ENCODE peak calls at places on chromosomes 16 and 17, in four cellular contexts. D is CD8-positive, alpha-beta memory T cell; R is tibial artery; K is coronary artery. J is an unnamed sample.
A peak's percentile ranks its signal among the peaks of the same experiment; 100 is the strongest.

GRCh38 chr17:74519951-74520553 is 11.2 kb downstream of the CD300LB start:
- DNase-seq in D (no peak), R (peak; percentile 68), K (peak; percentile 26), J (no peak)

GRCh38 chr17:40309031-40309937 is at the start of gene RARA:
- DNase-seq in D (no peak), R (no peak), K (peak; percentile 76), J (no peak)

GRCh38 chr16:26816885-26817571 is 249.7 kb upstream of the C16orf82 start:
- DNase-seq in D (no peak), R (no peak), K (peak; percentile 57), J (no peak)

GRCh38 chr16:2019500-2019899 is at the start of gene NPW:
- DNase-seq in D (no peak), R (no peak), K (no peak), J (peak; percentile 70)

GRCh38 chr17:4998666-4999428 is 1.1 kb downstream of the KIF1C start:
- DNase-seq in D (peak; percentile 45), R (no peak), K (peak; percentile 72), J (no peak)

GRCh38 chr16:25174285-25174684 is 42.5 kb upstream of the AQP8 start:
- DNase-seq in D (no peak), R (no peak), K (no peak), J (no peak)

GRCh38 chr17:56994009-56994792 is 16.3 kb downstream of the SCPEP1 start:
- DNase-seq in D (no peak), R (no peak), K (no peak), J (no peak)

GRCh38 chr16:27253526-27253930 is 15.0 kb downstream of the NSMCE1 start:
- DNase-seq in D (no peak), R (no peak), K (no peak), J (peak; percentile 49)

GRCh38 chr17:47866941-47867340 is 16.0 kb upstream of the SP6 start:
- DNase-seq in D (no peak), R (no peak), K (no peak), J (no peak)

GRCh38 chr16:66459878-66460277 is 32.8 kb downstream of the BEAN1 start:
- DNase-seq in D (no peak), R (no peak), K (no peak), J (no peak)

GRCh38 chr17:31754239-31754945 is 104.7 kb downstream of the COPRS start:
- DNase-seq in D (no peak), R (no peak), K (no peak), J (no peak)

GRCh38 chr17:58538801-58539410 is 24.5 kb upstream of the MTMR4 start:
- DNase-seq in D (no peak), R (no peak), K (no peak), J (no peak)

GRCh38 chr16:71629617-71630016 is 3.6 kb downstream of the MARVELD3 start:
- DNase-seq in D (no peak), R (peak; percentile 31), K (no peak), J (no peak)

GRCh38 chr17:52145496-52145895 is 13.0 kb downstream of the CA10 start:
- DNase-seq in D (no peak), R (no peak), K (no peak), J (no peak)

GRCh38 chr17:38602862-38603785 is 2.6 kb downstream of the SRCIN1 start:
- DNase-seq in D (no peak), R (no peak), K (no peak), J (no peak)

GRCh38 chr17:38872671-38873385 is 3.0 kb downstream of the LASP1 start:
- DNase-seq in D (no peak), R (no peak), K (no peak), J (no peak)

GRCh38 chr17:76414334-76415295 is 30.2 kb downstream of the SPHK1 start:
- DNase-seq in D (no peak), R (peak; percentile 75), K (no peak), J (peak; percentile 26)

GRCh38 chr16:47461598-47462266 is 601 bp downstream of the PHKB start:
- DNase-seq in D (no peak), R (no peak), K (no peak), J (peak; percentile 40)

GRCh38 chr17:58079300-58080033 is 3.8 kb upstream of the DYNLL2 start:
- DNase-seq in D (no peak), R (no peak), K (no peak), J (no peak)

GRCh38 chr17:47852113-47852949 is 1.4 kb upstream of the SP6 start:
- DNase-seq in D (no peak), R (no peak), K (no peak), J (no peak)

GRCh38 chr16:56961386-56961785 is 364 bp upstream of the CETP start:
- DNase-seq in D (no peak), R (peak; percentile 1), K (no peak), J (no peak)

GRCh38 chr17:39174907-39175694 is 9.1 kb upstream of the ARL5C start:
- DNase-seq in D (peak; percentile 86), R (peak; percentile 84), K (no peak), J (peak; percentile 69)

GRCh38 chr16:72739577-72739976 is 308.4 kb downstream of the ZFHX3 start:
- DNase-seq in D (no peak), R (no peak), K (no peak), J (peak; percentile 58)

GRCh38 chr16:30335598-30336474 is 19.3 kb downstream of the CD2BP2 start:
- DNase-seq in D (peak; percentile 68), R (no peak), K (no peak), J (no peak)

GRCh38 chr17:59803377-59803757 is 89.4 kb downstream of the TUBD1 start:
- DNase-seq in D (no peak), R (no peak), K (no peak), J (no peak)
- H3K27ac ChIP-seq in D (no peak overlapping the region), R (no peak overlapping the region), K (no peak overlapping the region), J (peak overlapping the region; percentile 87)

GRCh38 chr17:2893422-2893914 is 97.2 kb downstream of the RAP1GAP2 start:
- DNase-seq in D (no peak), R (no peak), K (no peak), J (no peak)
- H3K27ac ChIP-seq in D (no peak overlapping the region), R (no peak overlapping the region), K (no peak overlapping the region), J (no peak overlapping the region)

DNA sequence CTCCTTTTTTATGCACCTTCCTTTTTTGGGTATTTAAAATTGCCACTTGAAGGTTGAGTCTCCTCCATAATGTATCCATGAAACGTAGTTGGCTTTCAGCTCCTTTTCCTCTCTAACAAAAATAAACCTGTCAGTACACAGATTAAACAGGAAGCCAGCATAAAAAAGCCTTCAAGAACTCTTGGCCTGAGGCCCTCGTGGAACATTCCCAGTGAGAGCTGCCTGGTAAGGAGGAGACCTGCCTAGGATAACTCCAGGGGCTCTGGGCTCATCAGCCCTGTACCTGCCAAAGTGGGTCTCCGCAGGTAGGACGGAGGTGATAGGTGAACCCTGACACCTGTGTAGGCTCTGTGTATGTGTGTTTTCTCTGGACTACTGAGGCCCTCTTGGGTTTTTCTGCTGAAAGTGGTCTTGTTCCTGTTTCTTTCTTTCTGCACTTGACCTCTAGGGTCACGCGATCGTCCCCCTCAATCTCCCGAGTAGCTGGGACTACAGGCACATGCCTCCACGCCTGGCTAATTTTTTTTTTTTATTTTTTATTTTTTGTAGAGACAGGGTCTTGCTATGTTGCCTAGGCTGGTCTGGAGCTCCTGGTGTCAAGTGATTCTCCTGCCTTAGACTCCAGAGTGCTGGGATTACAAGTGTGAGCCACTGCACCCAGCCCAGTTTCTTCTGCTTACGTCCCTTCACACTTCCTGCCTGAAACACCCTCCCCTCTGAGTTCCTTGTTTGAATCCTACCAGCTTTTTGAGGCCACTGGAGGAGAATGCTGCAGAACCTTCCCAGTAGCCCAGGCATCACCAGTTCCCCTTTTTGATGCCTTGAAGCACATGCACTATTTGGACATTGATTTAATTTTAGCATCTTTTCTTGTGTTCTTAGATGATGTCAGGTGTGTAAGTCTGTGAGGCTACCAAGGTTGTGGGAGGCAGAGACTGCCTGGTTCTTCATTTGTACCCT is 9.8 kb downstream of the PGS1 start:
- DNase-seq in D (no peak), R (no peak), K (no peak), J (no peak)
- H3K27ac ChIP-seq in D (no peak overlapping the region), R (peak overlapping the region; percentile 66), K (peak overlapping the region; percentile 6), J (no peak overlapping the region)

GRCh38 chr17:81539961-81540675 is 11.9 kb downstream of the FSCN2 start:
- DNase-seq in D (no peak), R (no peak), K (no peak), J (no peak)

GRCh38 chr17:81541123-81541522 is 11.0 kb downstream of the FAAP100 start:
- DNase-seq in D (no peak), R (no peak), K (no peak), J (no peak)

GRCh38 chr17:81539571-81539900 is 11.4 kb downstream of the FSCN2 start:
- DNase-seq in D (no peak), R (no peak), K (no peak), J (no peak)

GRCh38 chr17:81538651-81539570 is 10.7 kb downstream of the FSCN2 start:
- DNase-seq in D (no peak), R (no peak), K (no peak), J (no peak)

GRCh38 chr17:81540676-81541027 is 11.5 kb downstream of the FAAP100 start:
- DNase-seq in D (no peak), R (no peak), K (no peak), J (no peak)
- H3K27ac ChIP-seq in D (no peak overlapping the region), R (no peak overlapping the region), K (no peak overlapping the region), J (no peak overlapping the region)

DNA sequence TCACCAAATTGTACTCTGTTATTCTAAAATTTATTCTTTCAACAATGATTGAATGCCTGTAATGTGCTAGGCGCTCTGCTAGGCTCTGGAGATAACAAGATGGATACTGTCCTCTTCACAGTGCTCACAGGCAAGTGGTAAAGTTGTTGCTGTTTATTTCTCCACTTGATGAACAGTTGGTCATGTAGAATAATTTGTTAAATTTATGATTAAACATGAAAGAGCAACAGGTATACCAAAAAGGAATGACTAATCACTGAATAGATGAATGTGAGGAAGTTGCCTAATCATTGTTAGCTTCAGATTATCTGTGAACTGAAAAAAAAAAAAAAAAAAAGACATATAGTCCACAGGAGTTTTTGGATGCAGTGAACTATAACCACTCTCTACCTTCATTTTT is 62.3 kb downstream of the NFATC3 start:
- DNase-seq in D (no peak), R (no peak), K (no peak), J (no peak)
- H3K27ac ChIP-seq in D (no peak overlapping the region), R (no peak overlapping the region), K (no peak overlapping the region), J (no peak overlapping the region)

GRCh38 chr16:80583466-80583865 is 42.7 kb downstream of the DYNLRB2 start:
- DNase-seq in D (no peak), R (no peak), K (no peak), J (no peak)

GRCh38 chr16:80576343-80576912 is 35.6 kb downstream of the DYNLRB2 start:
- DNase-seq in D (no peak), R (no peak), K (no peak), J (no peak)

GRCh38 chr16:80585764-80586163 is 45.0 kb downstream of the DYNLRB2 start:
- DNase-seq in D (no peak), R (no peak), K (no peak), J (no peak)

GRCh38 chr16:80577485-80578280 is 36.9 kb downstream of the DYNLRB2 start:
- DNase-seq in D (no peak), R (no peak), K (no peak), J (no peak)

DNA sequence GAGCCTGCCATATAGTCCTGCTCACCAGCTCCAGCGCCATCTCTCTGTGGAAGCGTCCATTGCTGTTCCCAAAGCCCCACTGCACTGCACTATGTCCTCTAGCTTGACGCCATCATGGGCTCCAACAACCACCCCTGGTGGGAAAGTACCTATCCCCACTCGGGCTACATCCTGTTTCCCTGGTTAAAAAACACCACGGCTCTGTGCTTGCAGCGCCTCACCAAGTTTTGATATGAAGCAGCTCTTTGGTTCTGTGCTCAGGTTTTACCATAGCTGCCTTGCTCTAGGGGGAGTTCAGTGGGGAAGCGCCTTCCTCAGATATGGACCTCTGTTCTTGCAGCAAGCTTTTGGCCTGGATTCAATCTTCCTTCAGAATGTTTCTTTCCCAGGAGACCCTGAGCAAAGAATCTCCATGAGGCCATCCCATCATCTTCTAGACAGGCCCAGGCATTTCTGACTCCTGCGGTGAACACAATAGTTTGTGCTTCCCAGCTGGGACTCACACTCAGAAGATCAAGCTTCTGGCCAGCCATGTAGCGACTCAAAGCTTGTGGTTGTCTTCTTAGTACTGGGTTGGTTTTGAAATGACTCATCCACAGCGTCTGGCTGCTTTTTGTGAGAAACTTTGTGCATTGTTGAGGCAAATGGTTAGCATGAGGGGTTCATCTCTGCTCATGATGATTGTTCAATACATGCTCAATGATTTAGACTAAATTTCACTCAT is 39.5 kb downstream of the DYNLRB2 start:
- DNase-seq in D (peak; percentile 83), R (no peak), K (no peak), J (no peak)
- H3K27ac ChIP-seq in D (peak overlapping the region; percentile 60), R (no peak overlapping the region), K (no peak overlapping the region), J (no peak overlapping the region)

J was measured in A673.